ENCODE peak calls at places on chromosomes 2 and 18, in five cellular contexts. L is lung microvascular endothelial cell, N is Right ventricle myocardium superior, I is hypothalamus, A is NCI-H2081. Z is an unnamed sample.

GRCh38 chr2:150319632-150320555 is 167.6 kb downstream of the RND3 start:
- DNase-seq in L (no peak), N (no peak), I (no peak), A (no peak), Z (no peak)

GRCh38 chr2:151971301-151972072 is 127.4 kb downstream of the CACNB4 start:
- DNase-seq in L (no peak), N (no peak), I (no peak), A (no peak), Z (no peak)

GRCh38 chr2:145230546-145230945 is 710.6 kb upstream of the ZEB2 start:
- DNase-seq in L (peak), N (no peak), I (no peak), A (no peak), Z (no peak)

GRCh38 chr2:203338322-203338721 is 10.1 kb downstream of the ABI2 start:
- DNase-seq in L (no peak), N (no peak), I (no peak), A (no peak), Z (no peak)

GRCh38 chr2:225739328-225739727 is 339.8 kb downstream of the NYAP2 start:
- DNase-seq in L (no peak), N (no peak), I (no peak), A (no peak), Z (no peak)

GRCh38 chr18:63090334-63090733 is 229.2 kb downstream of the BCL2 start:
- DNase-seq in L (no peak), N (no peak), I (no peak), A (no peak), Z (no peak)

GRCh38 chr2:124678043-124678442 is 653.0 kb downstream of the CNTNAP5 start:
- DNase-seq in L (no peak), N (no peak), I (no peak), A (no peak), Z (no peak)

GRCh38 chr18:4806342-4806741 is 351.2 kb upstream of the DLGAP1 start:
- DNase-seq in L (no peak), N (no peak), I (no peak), A (no peak), Z (no peak)

GRCh38 chr2:191386938-191387536 is 141.8 kb downstream of the MYO1B start:
- DNase-seq in L (peak), N (no peak), I (no peak), A (no peak), Z (peak)

GRCh38 chr2:142880275-142880674 is 2.8 kb downstream of the KYNU start:
- DNase-seq in L (peak), N (no peak), I (no peak), A (no peak), Z (no peak)

GRCh38 chr2:17757321-17757720 is 3.4 kb downstream of the GEN1 start:
- DNase-seq in L (peak), N (no peak), I (no peak), A (no peak), Z (peak)

GRCh38 chr18:5057348-5058012 is 139.6 kb downstream of the AKAIN1 start:
- DNase-seq in L (peak), N (peak), I (peak), A (peak), Z (peak)

GRCh38 chr18:3029215-3029972 is 16.4 kb upstream of the LPIN2 start:
- DNase-seq in L (peak), N (no peak), I (no peak), A (no peak), Z (peak)

GRCh38 chr2:47964722-47965434 is 58.6 kb upstream of the FBXO11 start:
- DNase-seq in L (no peak), N (no peak), I (no peak), A (no peak), Z (no peak)

GRCh38 chr2:26384183-26384582 is 17.5 kb upstream of the DRC1 start:
- DNase-seq in L (no peak), N (no peak), I (no peak), A (no peak), Z (no peak)

GRCh38 chr2:39146022-39146421 is 25.2 kb upstream of the SOS1 start:
- DNase-seq in L (no peak), N (no peak), I (no peak), A (no peak), Z (no peak)

GRCh38 chr2:160842286-160842685 is 317.9 kb upstream of the TANK start:
- DNase-seq in L (no peak), N (no peak), I (no peak), A (no peak), Z (no peak)

GRCh38 chr2:206584323-206585116 is 57.8 kb upstream of the FAM237A start:
- DNase-seq in L (no peak), N (peak), I (no peak), A (no peak), Z (no peak)

GRCh38 chr2:48508461-48509124 is 21.4 kb upstream of the STON1 start:
- DNase-seq in L (peak), N (no peak), I (no peak), A (no peak), Z (peak)

GRCh38 chr2:59754336-59754735 is 799.1 kb downstream of the BCL11A start:
- DNase-seq in L (no peak), N (no peak), I (peak), A (no peak), Z (no peak)

GRCh38 chr2:3986063-3986462 is 282.7 kb downstream of the DCDC2C start:
- DNase-seq in L (peak), N (no peak), I (no peak), A (no peak), Z (no peak)

GRCh38 chr18:47772374-47773248 is 157.8 kb downstream of the SMAD2 start:
- DNase-seq in L (peak), N (peak), I (no peak), A (peak), Z (peak)

GRCh38 chr2:12120281-12121150 is 374.1 kb downstream of the LPIN1 start:
- DNase-seq in L (no peak), N (no peak), I (no peak), A (no peak), Z (no peak)

GRCh38 chr2:181152701-181153100 is 172.3 kb downstream of the UBE2E3 start:
- DNase-seq in L (no peak), N (no peak), I (no peak), A (no peak), Z (no peak)

GRCh38 chr2:227816507-227817274 is 3.0 kb downstream of the CCL20 start:
- DNase-seq in L (peak), N (no peak), I (no peak), A (no peak), Z (no peak)

GRCh38 chr2:236049981-236050380 is 118.2 kb downstream of the GBX2 start:
- DNase-seq in L (no peak), N (no peak), I (no peak), A (no peak), Z (no peak)

GRCh38 chr18:37546023-37546537 is 19.5 kb downstream of the CELF4 start:
- DNase-seq in L (no peak), N (no peak), I (no peak), A (no peak), Z (no peak)

GRCh38 chr2:219542931-219543595 is 546 bp downstream of the CHPF start:
- DNase-seq in L (peak), N (no peak), I (no peak), A (peak), Z (peak)

GRCh38 chr2:158953454-158953853 is 15.0 kb upstream of the TANC1 start:
- DNase-seq in L (peak), N (no peak), I (no peak), A (no peak), Z (peak)

GRCh38 chr2:39289609-39290008 is 45.8 kb upstream of the CDKL4 start:
- DNase-seq in L (no peak), N (no peak), I (no peak), A (no peak), Z (no peak)

GRCh38 chr2:230312638-230313037 is 14.4 kb upstream of the SP140L start:
- DNase-seq in L (peak), N (no peak), I (no peak), A (no peak), Z (peak)

GRCh38 chr2:58131191-58132011 is 84.8 kb downstream of the VRK2 start:
- DNase-seq in L (no peak), N (no peak), I (no peak), A (peak), Z (peak)

GRCh38 chr2:168188011-168188410 is 59.4 kb downstream of the STK39 start:
- DNase-seq in L (no peak), N (peak), I (no peak), A (no peak), Z (no peak)

GRCh38 chr18:67260841-67261240 is 255.7 kb downstream of the DSEL start:
- DNase-seq in L (no peak), N (no peak), I (no peak), A (no peak), Z (no peak)

Z was measured in dermis blood vessel endothelial cell.